ENCODE peak calls at places on chromosomes 1 and 21, in nine cellular contexts. Y is suprapubic skin, A is esophagus muscularis mucosa, U is K562, G is stomach, I is tibial nerve, J is H1, B is SK-N-SH, S is upper lobe of left lung. C is an unnamed sample. For H3K27me3 and H3K4me1, the result is how much of the 10 kb centered on the place peaks cover.

GRCh38 chr1:151720974-151721787 is at the start of gene RIIAD1:
- DNase-seq in Y (no peak), A (no peak), U (peak), G (peak), I (no peak), J (no peak), B (peak), S (peak), C (peak)

GRCh38 chr1:2632561-2633361 is at the start of gene MMEL1:
- DNase-seq in Y (no peak), A (no peak), U (no peak), G (no peak), I (no peak), J (no peak), B (no peak), S (no peak), C (peak)

GRCh38 chr1:108816049-108816882 is 40.6 kb downstream of the AKNAD1 start:
- DNase-seq in Y (peak), A (no peak), U (peak), G (peak), I (peak), J (peak), B (peak), S (peak), C (peak)

GRCh38 chr1:169647512-169647911 is 17.6 kb upstream of the SELP start:
- DNase-seq in Y (no peak), A (no peak), U (no peak), G (no peak), I (no peak), J (no peak), B (no peak), S (no peak), C (no peak)

GRCh38 chr1:22171951-22172715 is 29.2 kb upstream of the WNT4 start:
- DNase-seq in Y (no peak), A (no peak), U (peak), G (no peak), I (no peak), J (peak), B (no peak), S (no peak), C (no peak)

GRCh38 chr21:45373991-45374816 is 30.8 kb upstream of the COL18A1 start:
- DNase-seq in Y (no peak), A (no peak), U (no peak), G (no peak), I (no peak), J (no peak), B (no peak), S (no peak), C (peak)

GRCh38 chr1:186418503-186418902 is 42.4 kb downstream of the PDC start:
- DNase-seq in Y (no peak), A (no peak), U (no peak), G (no peak), I (no peak), J (no peak), B (no peak), S (no peak), C (no peak)

GRCh38 chr1:115324649-115325420 is 13.2 kb downstream of the NGF start:
- DNase-seq in Y (no peak), A (no peak), U (no peak), G (no peak), I (no peak), J (no peak), B (no peak), S (no peak), C (no peak)

GRCh38 chr1:182446033-182446669 is 3.8 kb upstream of the RGSL1 start:
- DNase-seq in Y (no peak), A (no peak), U (peak), G (no peak), I (no peak), J (no peak), B (peak), S (no peak), C (no peak)

GRCh38 chr1:7536891-7537591 is 234.1 kb upstream of the VAMP3 start:
- DNase-seq in Y (no peak), A (no peak), U (no peak), G (no peak), I (no peak), J (no peak), B (peak), S (no peak), C (no peak)

GRCh38 chr1:159122005-159122621 is 45.5 kb upstream of the AIM2 start:
- DNase-seq in Y (no peak), A (no peak), U (no peak), G (no peak), I (no peak), J (no peak), B (no peak), S (no peak), C (no peak)

GRCh38 chr1:17920881-17921635 is 165.9 kb downstream of the ACTL8 start:
- DNase-seq in Y (peak), A (no peak), U (no peak), G (no peak), I (no peak), J (no peak), B (no peak), S (no peak), C (no peak)

GRCh38 chr1:84708031-84708430 is 17.8 kb upstream of the SSX2IP start:
- DNase-seq in Y (no peak), A (no peak), U (no peak), G (no peak), I (no peak), J (no peak), B (no peak), S (no peak), C (no peak)

GRCh38 chr21:19522384-19522783 is 1118.8 kb upstream of the TMPRSS15 start:
- DNase-seq in Y (no peak), A (no peak), U (no peak), G (no peak), I (no peak), J (no peak), B (no peak), S (no peak), C (no peak)

GRCh38 chr1:153651771-153652170 is 6.7 kb upstream of the SNAPIN start:
- DNase-seq in Y (no peak), A (no peak), U (no peak), G (no peak), I (no peak), J (no peak), B (no peak), S (no peak), C (no peak)

GRCh38 chr1:88204768-88205167 is 479.3 kb upstream of the PKN2 start:
- DNase-seq in Y (no peak), A (no peak), U (no peak), G (no peak), I (no peak), J (no peak), B (no peak), S (no peak), C (no peak)

GRCh38 chr1:156295391-156295947 is at the start of gene GLMP:
- DNase-seq in Y (peak), A (no peak), U (peak), G (peak), I (peak), J (no peak), B (peak), S (peak), C (peak)

GRCh38 chr1:77281491-77282186 is at the start of gene AK5:
- DNase-seq in Y (no peak), A (no peak), U (no peak), G (peak), I (no peak), J (no peak), B (peak), S (no peak), C (no peak)

GRCh38 chr1:2230781-2231666 is 2.9 kb downstream of the SKI start:
- DNase-seq in Y (no peak), A (no peak), U (peak), G (no peak), I (no peak), J (no peak), B (peak), S (peak), C (peak)

GRCh38 chr1:206946261-206946660 is at the start of gene PIGR:
- DNase-seq in Y (no peak), A (no peak), U (no peak), G (peak), I (no peak), J (no peak), B (no peak), S (peak), C (no peak)

GRCh38 chr1:77316006-77316405 is 34.2 kb downstream of the AK5 start:
- DNase-seq in Y (no peak), A (no peak), U (no peak), G (no peak), I (no peak), J (no peak), B (no peak), S (no peak), C (no peak)

GRCh38 chr1:48203287-48203900 is 19.1 kb upstream of the SLC5A9 start:
- DNase-seq in Y (no peak), A (no peak), U (peak), G (no peak), I (no peak), J (no peak), B (peak), S (no peak), C (no peak)

GRCh38 chr21:17947546-17947945 is 128.4 kb upstream of the C21orf91 start:
- DNase-seq in Y (no peak), A (no peak), U (no peak), G (no peak), I (no peak), J (no peak), B (no peak), S (no peak), C (no peak)

GRCh38 chr1:176954242-176954641 is 210.3 kb downstream of the ASTN1 start:
- DNase-seq in Y (no peak), A (no peak), U (peak), G (no peak), I (no peak), J (no peak), B (no peak), S (no peak), C (no peak)

GRCh38 chr1:206030714-206031113 is 7.0 kb upstream of the CTSE start:
- DNase-seq in Y (no peak), A (no peak), U (peak), G (peak), I (peak), J (no peak), B (peak), S (peak), C (peak)

GRCh38 chr21:46038871-46039397 is 57.4 kb downstream of the COL6A1 start:
- DNase-seq in Y (peak), A (peak), U (no peak), G (no peak), I (no peak), J (no peak), B (no peak), S (no peak), C (peak)

GRCh38 chr1:36420409-36420808 is 22.7 kb upstream of the LSM10 start:
- DNase-seq in Y (no peak), A (no peak), U (no peak), G (no peak), I (no peak), J (no peak), B (no peak), S (no peak), C (peak)

GRCh38 chr1:246681822-246682221 is 42.4 kb upstream of the SCCPDH start:
- DNase-seq in Y (no peak), A (no peak), U (no peak), G (no peak), I (no peak), J (no peak), B (peak), S (no peak), C (no peak)

GRCh38 chr1:29017975-29018712 is 103.8 kb downstream of the EPB41 start:
- DNase-seq in Y (no peak), A (no peak), U (no peak), G (no peak), I (no peak), J (no peak), B (no peak), S (no peak), C (no peak)

GRCh38 chr21:14523234-14523633 is 22.9 kb downstream of the SAMSN1 start:
- DNase-seq in Y (no peak), A (no peak), U (no peak), G (no peak), I (no peak), J (no peak), B (no peak), S (no peak), C (no peak)

GRCh38 chr1:174989540-174990181 is 10.1 kb upstream of the CACYBP start:
- DNase-seq in Y (no peak), A (no peak), U (no peak), G (no peak), I (peak), J (no peak), B (no peak), S (no peak), C (peak)

GRCh38 chr1:19747741-19748140 is 52.0 kb downstream of the TMCO4 start:
- DNase-seq in Y (no peak), A (no peak), U (no peak), G (no peak), I (no peak), J (no peak), B (no peak), S (no peak), C (no peak)

GRCh38 chr1:212458817-212459216 is 26.1 kb downstream of the NENF start:
- DNase-seq in Y (no peak), A (no peak), U (peak), G (no peak), I (no peak), J (no peak), B (no peak), S (no peak), C (no peak)

GRCh38 chr21:46504681-46505080 is 46.0 kb downstream of the DIP2A start:
- DNase-seq in Y (no peak), A (no peak), U (no peak), G (no peak), I (no peak), J (no peak), B (no peak), S (no peak), C (no peak)

GRCh38 chr1:53581476-53581875 is 122.3 kb downstream of the DMRTB1 start:
- DNase-seq in Y (no peak), A (no peak), U (no peak), G (no peak), I (no peak), J (no peak), B (no peak), S (no peak), C (no peak)

GRCh38 chr1:53582211-53583020 is 123.2 kb downstream of the DMRTB1 start:
- DNase-seq in Y (peak), A (no peak), U (peak), G (no peak), I (no peak), J (no peak), B (no peak), S (no peak), C (no peak)

GRCh38 chr1:53584446-53585102 is 125.4 kb downstream of the DMRTB1 start:
- DNase-seq in Y (peak), A (no peak), U (no peak), G (no peak), I (no peak), J (no peak), B (no peak), S (peak), C (no peak)

GRCh38 chr1:53583903-53584210 is 124.7 kb downstream of the DMRTB1 start:
- DNase-seq in Y (no peak), A (no peak), U (no peak), G (no peak), I (no peak), J (no peak), B (no peak), S (peak), C (no peak)

DNA sequence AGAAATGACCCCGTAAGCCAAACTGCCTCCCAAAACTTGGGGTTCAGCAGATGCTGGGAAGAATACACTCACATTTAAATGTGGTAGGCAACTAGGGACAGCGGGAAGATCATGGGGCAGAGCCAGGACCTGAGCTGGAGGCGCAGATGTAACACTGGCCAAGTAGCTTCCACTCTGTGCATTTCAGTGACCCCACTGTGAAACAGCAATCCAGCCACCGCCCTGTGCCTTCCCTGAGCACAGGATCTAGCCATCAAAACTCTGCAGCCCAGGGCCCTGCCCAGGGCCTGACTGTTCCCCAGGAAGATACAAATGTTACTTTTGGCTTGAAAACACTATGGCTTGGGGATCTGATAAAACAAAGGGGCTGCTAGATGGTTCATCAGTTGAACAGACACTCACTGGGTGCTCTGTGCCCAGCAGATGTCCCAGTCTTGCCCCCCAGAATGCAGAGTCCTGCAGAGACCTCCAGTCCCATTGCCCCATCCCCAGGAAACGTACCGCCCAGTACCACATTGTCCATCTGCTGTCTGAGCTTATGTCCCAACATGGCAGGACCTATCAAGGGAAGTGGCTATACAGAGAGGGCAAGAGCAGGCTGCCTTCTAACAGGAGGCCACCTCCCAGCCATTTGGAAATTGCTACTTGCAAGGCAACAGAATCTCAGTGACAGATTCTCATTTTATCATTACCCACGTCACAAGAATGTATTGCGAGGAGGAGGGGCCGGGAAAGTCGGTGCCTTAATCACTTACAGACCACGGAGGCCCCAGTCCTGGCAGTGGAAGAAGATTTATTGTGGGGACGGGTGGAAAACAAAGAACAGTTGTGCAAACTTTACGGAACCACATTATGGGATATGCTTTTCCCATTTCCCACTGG is 124.1 kb downstream of the DMRTB1 start:
- DNase-seq in Y (peak), A (no peak), U (no peak), G (no peak), I (no peak), J (no peak), B (no peak), S (no peak), C (no peak)
- TF ChIP-seq EP300 in Y (no peak), A (no peak), U (no peak), G (no peak), I (no peak), J (no peak), B (no peak), S (no peak), C (no peak)

DNA sequence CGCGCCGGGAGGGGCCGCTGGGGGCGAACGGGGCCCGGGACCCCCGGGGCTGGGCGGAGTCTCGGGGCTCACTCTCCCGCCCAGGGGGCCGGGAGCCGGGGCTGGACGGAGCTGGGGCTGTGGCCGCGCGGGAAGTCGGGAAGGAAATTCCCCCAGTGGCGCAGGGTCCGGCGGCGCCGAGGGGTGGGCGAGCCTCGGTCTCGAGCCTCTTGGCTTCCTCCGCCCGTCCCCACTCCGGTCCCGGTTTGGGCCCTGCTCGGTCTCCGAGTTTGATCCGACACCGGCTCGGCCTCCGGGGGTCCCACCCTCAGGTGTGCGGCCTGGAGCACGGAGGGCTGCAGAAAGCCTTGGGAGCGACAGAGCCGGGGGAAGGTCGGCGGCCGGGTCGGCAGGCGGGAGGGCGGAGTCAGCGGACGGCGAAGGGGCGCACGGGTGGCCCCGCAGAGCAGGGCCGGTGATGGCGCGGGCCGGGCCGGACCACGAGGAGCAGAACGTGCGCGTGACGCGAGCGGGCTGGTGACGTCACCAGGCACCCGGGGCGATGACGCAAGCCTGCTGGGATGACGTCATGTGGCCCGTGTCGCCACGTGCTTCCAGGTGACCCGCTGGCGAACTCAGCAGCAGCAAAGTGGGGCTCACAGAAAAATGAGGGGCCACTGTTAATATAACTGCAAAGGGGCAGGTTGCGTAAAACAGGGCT is 610 bp upstream of the HES4 start:
- DNase-seq in Y (peak), A (no peak), U (peak), G (peak), I (no peak), J (no peak), B (peak), S (peak), C (peak)
- H3K27me3 ChIP-seq in Y (half or more), A (under half), U (under half), G (half or more), I (under half), J (under half), B (under half), S (under half), C (under half)

GRCh38 chr1:64745986-64746940 is 1.4 kb downstream of the RAVER2 start:
- DNase-seq in Y (no peak), A (no peak), U (no peak), G (no peak), I (no peak), J (no peak), B (peak), S (no peak), C (no peak)
- H3K4me1 ChIP-seq in Y (under half), A (under half), U (under half), G (under half), I (under half), J (under half), B (under half), S (under half), C (under half)

DNA sequence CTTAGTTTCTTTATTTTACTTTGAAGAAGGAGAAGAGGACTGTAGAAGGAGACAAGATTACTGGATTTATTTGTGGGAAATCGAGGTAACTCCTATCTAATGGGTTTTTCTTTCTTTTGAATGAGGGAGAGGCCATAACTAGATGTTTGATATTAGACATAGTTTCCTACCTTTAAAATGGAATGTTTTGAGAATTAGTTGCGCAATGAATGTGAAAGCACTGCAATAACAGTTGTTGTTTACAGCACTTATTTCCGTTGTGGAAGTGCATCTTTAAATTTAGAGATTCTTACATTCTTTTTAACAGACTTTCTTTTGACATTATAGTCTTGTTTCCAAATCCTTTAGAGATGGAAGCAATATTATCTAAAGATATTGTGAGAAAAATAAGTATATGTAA is 229.0 kb downstream of the SRGAP2C start:
- DNase-seq in Y (no peak), A (no peak), U (no peak), G (no peak), I (no peak), J (no peak), B (no peak), S (no peak), C (no peak)
- TF ChIP-seq EP300 in Y (no peak), A (no peak), U (no peak), G (no peak), I (no peak), J (no peak), B (no peak), S (no peak), C (no peak)

C was measured in ovary.